ENCODE peak calls at places on chromosomes 6 and 20, in five cellular contexts. One of them, this sample, is unnamed.

GRCh38 chr20:20685635-20686034 is 26.8 kb downstream of the RALGAPA2 start:
- DNase-seq in MM.1S: no peak
- DNase-seq in left ventricle myocardium inferior: no peak
- DNase-seq in omental fat pad: no peak
- DNase-seq in NCI-H748 treated with DMSO at 0.1 percent for 48 hours: no peak
- DNase-seq in this sample: no peak

GRCh38 chr20:36273414-36274247 is 32.5 kb upstream of the DLGAP4 start:
- DNase-seq in MM.1S: peak
- DNase-seq in left ventricle myocardium inferior: no peak
- DNase-seq in omental fat pad: no peak
- DNase-seq in NCI-H748 treated with DMSO at 0.1 percent for 48 hours: no peak
- DNase-seq in this sample: peak

GRCh38 chr20:50415516-50416268 is 94.5 kb upstream of the PTPN1 start:
- DNase-seq in MM.1S: no peak
- DNase-seq in left ventricle myocardium inferior: peak
- DNase-seq in omental fat pad: peak
- DNase-seq in NCI-H748 treated with DMSO at 0.1 percent for 48 hours: no peak
- DNase-seq in this sample: no peak

GRCh38 chr6:94005835-94006234 is 586.5 kb upstream of the EPHA7 start:
- DNase-seq in MM.1S: no peak
- DNase-seq in left ventricle myocardium inferior: no peak
- DNase-seq in omental fat pad: no peak
- DNase-seq in NCI-H748 treated with DMSO at 0.1 percent for 48 hours: no peak
- DNase-seq in this sample: no peak

GRCh38 chr6:144131248-144131709 is 19.0 kb upstream of the STX11 start:
- DNase-seq in MM.1S: no peak
- DNase-seq in left ventricle myocardium inferior: no peak
- DNase-seq in omental fat pad: no peak
- DNase-seq in NCI-H748 treated with DMSO at 0.1 percent for 48 hours: no peak
- DNase-seq in this sample: peak

GRCh38 chr6:36120539-36120938 is 9.8 kb upstream of the MAPK13 start:
- DNase-seq in MM.1S: peak
- DNase-seq in left ventricle myocardium inferior: no peak
- DNase-seq in omental fat pad: no peak
- DNase-seq in NCI-H748 treated with DMSO at 0.1 percent for 48 hours: no peak
- DNase-seq in this sample: no peak

GRCh38 chr6:147297663-147298313 is 93.6 kb downstream of the STXBP5 start:
- DNase-seq in MM.1S: no peak
- DNase-seq in left ventricle myocardium inferior: no peak
- DNase-seq in omental fat pad: no peak
- DNase-seq in NCI-H748 treated with DMSO at 0.1 percent for 48 hours: no peak
- DNase-seq in this sample: no peak

GRCh38 chr6:73477407-73477806 is 15.9 kb downstream of the MTO1 start:
- DNase-seq in MM.1S: no peak
- DNase-seq in left ventricle myocardium inferior: no peak
- DNase-seq in omental fat pad: no peak
- DNase-seq in NCI-H748 treated with DMSO at 0.1 percent for 48 hours: no peak
- DNase-seq in this sample: no peak

GRCh38 chr6:70549327-70549726 is 17.4 kb upstream of the SDHAF4 start:
- DNase-seq in MM.1S: no peak
- DNase-seq in left ventricle myocardium inferior: no peak
- DNase-seq in omental fat pad: no peak
- DNase-seq in NCI-H748 treated with DMSO at 0.1 percent for 48 hours: no peak
- DNase-seq in this sample: no peak

GRCh38 chr6:24614648-24615047 is 31.3 kb downstream of the KIAA0319 start:
- DNase-seq in MM.1S: no peak
- DNase-seq in left ventricle myocardium inferior: no peak
- DNase-seq in omental fat pad: no peak
- DNase-seq in NCI-H748 treated with DMSO at 0.1 percent for 48 hours: peak
- DNase-seq in this sample: no peak

GRCh38 chr6:6834356-6835342 is 246.1 kb downstream of the LY86 start:
- DNase-seq in MM.1S: no peak
- DNase-seq in left ventricle myocardium inferior: no peak
- DNase-seq in omental fat pad: no peak
- DNase-seq in NCI-H748 treated with DMSO at 0.1 percent for 48 hours: peak
- DNase-seq in this sample: no peak

GRCh38 chr20:4216142-4216735 is 200.9 kb upstream of the RNF24 start:
- DNase-seq in MM.1S: no peak
- DNase-seq in left ventricle myocardium inferior: no peak
- DNase-seq in omental fat pad: no peak
- DNase-seq in NCI-H748 treated with DMSO at 0.1 percent for 48 hours: no peak
- DNase-seq in this sample: no peak

GRCh38 chr6:18477301-18477941 is 90.3 kb downstream of the RNF144B start:
- DNase-seq in MM.1S: no peak
- DNase-seq in left ventricle myocardium inferior: no peak
- DNase-seq in omental fat pad: no peak
- DNase-seq in NCI-H748 treated with DMSO at 0.1 percent for 48 hours: no peak
- DNase-seq in this sample: no peak

GRCh38 chr20:23117738-23118137 is 31.6 kb upstream of the CD93 start:
- DNase-seq in MM.1S: no peak
- DNase-seq in left ventricle myocardium inferior: no peak
- DNase-seq in omental fat pad: no peak
- DNase-seq in NCI-H748 treated with DMSO at 0.1 percent for 48 hours: no peak
- DNase-seq in this sample: no peak

GRCh38 chr20:45119556-45120266 is 4.6 kb downstream of the WFDC12 start:
- DNase-seq in MM.1S: no peak
- DNase-seq in left ventricle myocardium inferior: no peak
- DNase-seq in omental fat pad: no peak
- DNase-seq in NCI-H748 treated with DMSO at 0.1 percent for 48 hours: no peak
- DNase-seq in this sample: no peak

GRCh38 chr6:169244684-169245383 is 8.8 kb downstream of the THBS2 start:
- DNase-seq in MM.1S: no peak
- DNase-seq in left ventricle myocardium inferior: no peak
- DNase-seq in omental fat pad: peak
- DNase-seq in NCI-H748 treated with DMSO at 0.1 percent for 48 hours: no peak
- DNase-seq in this sample: no peak

GRCh38 chr6:165618241-165618640 is 44.8 kb downstream of the PDE10A start:
- DNase-seq in MM.1S: no peak
- DNase-seq in left ventricle myocardium inferior: no peak
- DNase-seq in omental fat pad: no peak
- DNase-seq in NCI-H748 treated with DMSO at 0.1 percent for 48 hours: no peak
- DNase-seq in this sample: no peak

GRCh38 chr6:1952726-1953360 is 292.6 kb downstream of the GMDS start:
- DNase-seq in MM.1S: no peak
- DNase-seq in left ventricle myocardium inferior: no peak
- DNase-seq in omental fat pad: no peak
- DNase-seq in NCI-H748 treated with DMSO at 0.1 percent for 48 hours: no peak
- DNase-seq in this sample: peak

GRCh38 chr20:24359306-24359705 is 110.1 kb upstream of the SYNDIG1 start:
- DNase-seq in MM.1S: no peak
- DNase-seq in left ventricle myocardium inferior: no peak
- DNase-seq in omental fat pad: no peak
- DNase-seq in NCI-H748 treated with DMSO at 0.1 percent for 48 hours: no peak
- DNase-seq in this sample: no peak

GRCh38 chr6:40395066-40395697 is 192.0 kb downstream of the LRFN2 start:
- DNase-seq in MM.1S: no peak
- DNase-seq in left ventricle myocardium inferior: no peak
- DNase-seq in omental fat pad: no peak
- DNase-seq in NCI-H748 treated with DMSO at 0.1 percent for 48 hours: no peak
- DNase-seq in this sample: no peak

GRCh38 chr6:88670369-88670768 is 293.0 kb downstream of the RNGTT start:
- DNase-seq in MM.1S: no peak
- DNase-seq in left ventricle myocardium inferior: no peak
- DNase-seq in omental fat pad: no peak
- DNase-seq in NCI-H748 treated with DMSO at 0.1 percent for 48 hours: no peak
- DNase-seq in this sample: no peak

GRCh38 chr6:161418458-161418945 is 144.6 kb upstream of the AGPAT4 start:
- DNase-seq in MM.1S: peak
- DNase-seq in left ventricle myocardium inferior: no peak
- DNase-seq in omental fat pad: no peak
- DNase-seq in NCI-H748 treated with DMSO at 0.1 percent for 48 hours: peak
- DNase-seq in this sample: peak

GRCh38 chr6:147869223-147869600 is 360.7 kb downstream of the SAMD5 start:
- DNase-seq in MM.1S: no peak
- DNase-seq in left ventricle myocardium inferior: no peak
- DNase-seq in omental fat pad: no peak
- DNase-seq in NCI-H748 treated with DMSO at 0.1 percent for 48 hours: no peak
- DNase-seq in this sample: no peak

GRCh38 chr20:9739991-9740390 is 98.9 kb downstream of the PAK5 start:
- DNase-seq in MM.1S: no peak
- DNase-seq in left ventricle myocardium inferior: no peak
- DNase-seq in omental fat pad: no peak
- DNase-seq in NCI-H748 treated with DMSO at 0.1 percent for 48 hours: no peak
- DNase-seq in this sample: no peak

GRCh38 chr6:4732691-4733315 is 43.4 kb upstream of the CDYL start:
- DNase-seq in MM.1S: no peak
- DNase-seq in left ventricle myocardium inferior: peak
- DNase-seq in omental fat pad: no peak
- DNase-seq in NCI-H748 treated with DMSO at 0.1 percent for 48 hours: no peak
- DNase-seq in this sample: peak

GRCh38 chr20:19211661-19212523 is 550 bp upstream of the SLC24A3 start:
- DNase-seq in MM.1S: no peak
- DNase-seq in left ventricle myocardium inferior: no peak
- DNase-seq in omental fat pad: no peak
- DNase-seq in NCI-H748 treated with DMSO at 0.1 percent for 48 hours: no peak
- DNase-seq in this sample: no peak